ENCODE peak calls at places on chromosome 7, in five cellular contexts. Y is hypothalamus; Q is DMS53; G is stimulated activated naive CD8-positive, alpha-beta T cell treated with anti-CD3 and anti-CD28 coated beads, Interleukin-15, Interleukin-2, amounts not matched to agents 100 U/mL and 50 U/mL, for 24 hours; W is neuronal stem cell. H is an unnamed sample.

GRCh38 chr7:23956769-23957556 is 246.9 kb downstream of the STK31 start:
- DNase-seq in Y (no peak), Q (no peak), G (no peak), W (no peak), H (no peak)

GRCh38 chr7:8060241-8060640 is 91.6 kb downstream of the GLCCI1 start:
- DNase-seq in Y (no peak), Q (no peak), G (no peak), W (no peak), H (no peak)

GRCh38 chr7:151402029-151402835 is 7.6 kb downstream of the WDR86 start:
- DNase-seq in Y (no peak), Q (no peak), G (no peak), W (no peak), H (no peak)

GRCh38 chr7:92723205-92723604 is 113.2 kb downstream of the CDK6 start:
- DNase-seq in Y (no peak), Q (no peak), G (no peak), W (no peak), H (no peak)

GRCh38 chr7:2079332-2080068 is 153.2 kb downstream of the MAD1L1 start:
- DNase-seq in Y (no peak), Q (no peak), G (no peak), W (no peak), H (no peak)

GRCh38 chr7:14760730-14761129 is 141.8 kb downstream of the DGKB start:
- DNase-seq in Y (no peak), Q (no peak), G (no peak), W (no peak), H (no peak)

GRCh38 chr7:152633504-152633903 is 42.4 kb downstream of the XRCC2 start:
- DNase-seq in Y (no peak), Q (no peak), G (no peak), W (no peak), H (no peak)

GRCh38 chr7:54906963-54907362 is 111.9 kb upstream of the EGFR start:
- DNase-seq in Y (no peak), Q (no peak), G (no peak), W (no peak), H (no peak)

GRCh38 chr7:36677769-36678435 is 46.4 kb downstream of the AOAH start:
- DNase-seq in Y (no peak), Q (no peak), G (peak; percentile 71), W (no peak), H (no peak)

GRCh38 chr7:93196331-93196730 is 29.9 kb downstream of the HEPACAM2 start:
- DNase-seq in Y (no peak), Q (no peak), G (no peak), W (no peak), H (no peak)